ENCODE peak calls at places on chromosome 10, in four cellular contexts. I, O, Y and V are unnamed samples.

GRCh38 chr10:12588091-12588850 is 238.9 kb downstream of the CAMK1D start:
- DNase-seq in I (no peak), O (no peak), Y (no peak), V (no peak)

GRCh38 chr10:109773818-109774440 is 149.4 kb downstream of the XPNPEP1 start:
- DNase-seq in I (peak; percentile 43), O (no peak), Y (no peak), V (peak; percentile 53)

GRCh38 chr10:90579602-90580242 is 278.1 kb downstream of the HTR7 start:
- DNase-seq in I (peak; percentile 52), O (peak; percentile 55), Y (peak; percentile 15), V (peak; percentile 82)

GRCh38 chr10:82377608-82378007 is 502.6 kb downstream of the NRG3 start:
- DNase-seq in I (no peak), O (no peak), Y (no peak), V (peak; percentile 71)

GRCh38 chr10:60387531-60387930 is 2.1 kb downstream of the ANK3 start:
- DNase-seq in I (no peak), O (no peak), Y (no peak), V (no peak)

GRCh38 chr10:106111241-106111640 is 1053.3 kb downstream of the SORCS1 start:
- DNase-seq in I (peak; percentile 1), O (no peak), Y (no peak), V (no peak)

GRCh38 chr10:92544296-92544695 is 29.6 kb downstream of the IDE start:
- DNase-seq in I (peak; percentile 48), O (no peak), Y (no peak), V (peak; percentile 40)

GRCh38 chr10:16611037-16611436 is 89.4 kb upstream of the C1QL3 start:
- DNase-seq in I (no peak), O (no peak), Y (no peak), V (no peak)

GRCh38 chr10:124362572-124362971 is 56.2 kb downstream of the OAT start:
- DNase-seq in I (no peak), O (peak; percentile 61), Y (peak; percentile 33), V (peak; percentile 27)

GRCh38 chr10:28769147-28769604 is 91.9 kb downstream of the BAMBI start:
- DNase-seq in I (no peak), O (no peak), Y (no peak), V (no peak)

GRCh38 chr10:52779541-52780390 is 7.2 kb upstream of the MBL2 start:
- DNase-seq in I (peak; percentile 53), O (peak; percentile 86), Y (peak; percentile 73), V (peak; percentile 85)

GRCh38 chr10:34294137-34294536 is 521.0 kb downstream of the PARD3 start:
- DNase-seq in I (no peak), O (no peak), Y (no peak), V (peak; percentile 2)

GRCh38 chr10:128180843-128181242 is 54.6 kb upstream of the MKI67 start:
- DNase-seq in I (no peak), O (no peak), Y (no peak), V (no peak)

GRCh38 chr10:6191569-6191968 is 11.2 kb upstream of the PFKFB3 start:
- DNase-seq in I (no peak), O (no peak), Y (no peak), V (no peak)

GRCh38 chr10:6194291-6194690 is 8.4 kb upstream of the PFKFB3 start:
- DNase-seq in I (no peak), O (no peak), Y (no peak), V (no peak)

GRCh38 chr10:6195376-6195775 is 7.4 kb upstream of the PFKFB3 start:
- DNase-seq in I (peak; percentile 75), O (no peak), Y (no peak), V (no peak)

GRCh38 chr10:6187278-6187677 is 15.5 kb upstream of the PFKFB3 start:
- DNase-seq in I (no peak), O (no peak), Y (no peak), V (no peak)

GRCh38 chr10:6191147-6191546 is 11.6 kb upstream of the PFKFB3 start:
- DNase-seq in I (no peak), O (no peak), Y (no peak), V (no peak)
- H4K5ac ChIP-seq in I (no peak overlapping the region), O (no peak overlapping the region), Y (no peak overlapping the region), V (no peak overlapping the region)

GRCh38 chr10:32955299-32955772 is 2.7 kb downstream of the ITGB1 start:
- DNase-seq in I (no peak), O (no peak), Y (no peak), V (no peak)
- H3K4ac ChIP-seq in I (no peak overlapping the region), O (no peak overlapping the region), Y (no peak overlapping the region), V (no peak overlapping the region)

DNA sequence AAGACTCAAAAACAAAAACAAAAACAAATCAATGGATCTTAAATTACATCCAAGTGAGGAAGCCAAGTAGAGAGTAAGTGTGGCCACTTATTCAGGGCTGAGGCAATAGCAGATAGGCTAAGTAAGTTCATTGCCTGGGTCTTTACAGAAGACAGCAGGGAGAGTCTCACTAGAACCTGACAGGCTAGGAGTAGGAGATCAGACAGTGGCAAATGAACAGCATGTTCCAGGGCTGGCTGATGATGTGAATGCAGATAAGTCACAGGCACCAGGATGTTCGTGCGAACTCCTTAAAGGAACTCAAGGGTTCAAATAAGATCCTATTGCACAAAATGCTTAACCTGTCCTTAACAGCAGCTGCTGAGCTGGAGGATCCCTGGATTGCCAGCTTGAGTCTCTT is 568.6 kb downstream of the KCNMA1 start:
- DNase-seq in I (no peak), O (no peak), Y (no peak), V (no peak)
- H3K56ac ChIP-seq in I (no peak overlapping the region), O (no peak overlapping the region), Y (no peak overlapping the region), V (no peak overlapping the region)

GRCh38 chr10:70785190-70785589 is at the start of gene TBATA:
- DNase-seq in I (no peak), O (no peak), Y (no peak), V (no peak)
- H4K5ac ChIP-seq in I (no peak within 1 kb of the TSS), O (no peak within 1 kb of the TSS), Y (no peak within 1 kb of the TSS), V (no peak within 1 kb of the TSS)

DNA sequence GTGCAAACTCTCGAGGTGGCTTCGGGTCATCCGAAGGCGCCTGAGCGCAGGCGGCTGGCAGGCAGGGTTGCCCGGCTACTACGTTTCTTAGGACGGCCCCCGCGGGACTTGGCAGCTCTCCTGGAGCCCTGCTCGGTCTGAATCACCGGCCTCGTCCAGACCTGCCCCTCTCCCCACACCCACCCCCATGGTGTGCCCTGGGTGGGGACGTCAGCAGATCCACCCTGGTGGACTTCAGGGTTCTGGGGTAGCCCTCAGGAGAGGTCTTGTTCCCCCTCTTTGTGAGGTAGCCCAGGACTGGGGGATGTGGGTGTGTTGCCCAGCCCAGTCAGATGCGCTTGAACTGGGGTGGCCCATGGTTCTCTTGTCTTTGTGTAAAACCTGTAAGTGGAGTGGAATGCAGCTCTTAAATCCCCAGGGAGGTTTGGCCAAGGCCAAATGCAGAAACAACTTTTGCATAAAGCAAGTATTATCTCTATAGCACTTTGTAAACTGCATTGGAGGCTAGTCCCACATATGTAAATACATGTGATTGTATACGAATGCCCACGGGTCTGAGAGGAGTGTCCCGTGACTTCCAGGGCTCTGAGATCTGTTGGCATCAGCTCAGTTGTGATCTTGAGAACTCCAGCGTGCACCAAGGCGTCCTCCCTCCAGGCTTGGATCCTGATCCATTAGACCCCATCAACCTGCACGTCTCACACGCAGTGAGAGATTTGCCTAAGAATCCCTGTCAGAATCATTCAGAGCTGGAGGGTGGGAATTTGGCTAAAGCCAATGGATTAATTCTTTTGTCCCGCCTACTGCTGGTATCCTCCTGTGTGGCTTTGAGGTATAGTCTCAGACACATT is 1.8 kb downstream of the PFKFB3 start:
- DNase-seq in I (peak; percentile 84), O (peak; percentile 41), Y (no peak), V (peak; percentile 47)
- H3K4ac ChIP-seq in I (peak overlapping the region; percentile 88), O (no peak overlapping the region), Y (peak overlapping the region; percentile 94), V (no peak overlapping the region)

DNA sequence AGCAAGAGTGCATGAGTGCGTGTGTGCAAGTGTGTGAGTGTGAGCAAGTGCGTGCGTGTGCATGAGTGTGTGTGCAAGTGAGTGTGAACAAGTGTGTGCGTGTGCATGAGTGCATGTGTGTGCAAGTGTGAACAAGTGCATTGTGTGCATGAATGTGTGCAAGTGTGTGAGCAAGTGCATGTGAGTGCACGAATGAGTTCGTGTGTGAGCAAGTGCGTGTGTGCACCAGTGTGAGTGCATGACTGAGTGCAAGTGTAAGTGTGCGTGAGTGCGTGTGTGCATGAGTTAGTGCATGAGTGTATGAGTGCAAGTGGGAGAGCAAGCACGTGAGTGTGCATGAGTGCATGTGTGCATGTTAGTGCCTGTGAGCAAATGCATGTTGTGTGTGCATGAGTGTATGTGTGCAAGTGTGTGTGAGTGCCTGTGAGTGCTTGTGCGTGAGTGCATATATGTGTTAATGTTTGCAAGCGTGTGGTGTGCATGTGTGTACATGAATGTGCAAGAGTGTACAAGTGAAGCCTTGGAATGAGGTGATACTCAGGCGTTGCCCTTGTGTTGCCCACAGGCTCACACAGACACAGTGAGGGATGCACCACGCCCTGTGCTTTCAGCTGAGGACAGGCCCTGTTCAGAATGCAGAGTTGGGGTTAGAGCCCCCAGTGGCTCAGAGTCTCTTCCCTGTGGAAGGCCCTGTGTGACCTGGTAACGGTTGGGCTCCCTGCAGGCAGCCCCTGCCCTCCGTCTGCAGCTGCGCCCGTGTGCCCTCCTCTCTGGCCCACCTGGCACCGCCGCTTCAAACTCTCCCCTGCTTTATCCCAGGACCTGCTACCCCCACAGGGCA is 97.1 kb downstream of the NKX6-2 start:
- DNase-seq in I (no peak), O (peak; percentile 14), Y (no peak), V (no peak)
- H3K56ac ChIP-seq in I (no peak overlapping the region), O (no peak overlapping the region), Y (no peak overlapping the region), V (no peak overlapping the region)

DNA sequence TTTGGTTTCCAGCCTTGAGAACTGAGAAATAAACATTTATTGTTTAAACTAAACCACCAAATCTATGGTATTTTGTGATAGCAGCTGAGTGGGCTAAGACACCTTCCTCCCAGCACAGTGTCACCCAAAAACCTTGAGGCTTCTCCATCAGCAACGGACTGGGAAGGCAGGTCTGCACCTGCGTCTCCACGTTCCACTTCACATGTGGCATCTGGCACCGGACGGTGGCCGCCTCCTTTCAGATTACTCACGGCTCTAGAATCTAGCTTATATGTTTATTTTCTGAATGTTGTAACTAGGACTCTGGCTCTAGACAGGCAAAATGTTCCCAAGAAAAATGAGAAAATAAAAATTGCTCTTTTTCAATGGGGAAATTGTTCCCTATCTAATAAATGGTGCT is 201.0 kb downstream of the ADARB2 start:
- DNase-seq in I (no peak), O (no peak), Y (no peak), V (no peak)
- H4K5ac ChIP-seq in I (no peak overlapping the region), O (no peak overlapping the region), Y (no peak overlapping the region), V (no peak overlapping the region)